ENCODE peak calls at places on chromosomes 11 and 22, in eight cellular contexts. L, Q, F, D, I, W, Y and P are unnamed samples.

GRCh38 chr11:67025750-67026149 is 2.8 kb downstream of the SYT12 start:
- DNase-seq in L (no peak), F (no peak), W (no peak), I (no peak), D (no peak), Q (no peak), Y (no peak), P (no peak)

GRCh38 chr22:39528080-39528661 is 4.4 kb downstream of the RPS19BP1 start:
- DNase-seq in Y (peak), I (no peak), Q (no peak), W (no peak), L (no peak), D (no peak), F (no peak), P (peak)

GRCh38 chr11:20155683-20156279 is 4.5 kb downstream of the DBX1 start:
- DNase-seq in Y (no peak), L (no peak), W (no peak), I (no peak), D (no peak), F (no peak), Q (no peak), P (no peak)

GRCh38 chr22:43994006-43994405 is 30.1 kb upstream of the PARVB start:
- DNase-seq in I (no peak), Q (no peak), Y (no peak), D (no peak), F (no peak), W (no peak), L (no peak), P (no peak)

GRCh38 chr11:128236506-128237498 is 350.6 kb downstream of the ETS1 start:
- DNase-seq in W (no peak), L (no peak), I (no peak), Y (no peak), F (no peak), D (no peak), Q (no peak), P (no peak)

GRCh38 chr22:24587948-24588347 is 4.9 kb downstream of the LRRC75B start:
- DNase-seq in W (no peak), Q (no peak), D (no peak), Y (no peak), L (no peak), F (no peak), I (no peak), P (no peak)

GRCh38 chr22:48702573-48703264 is 1125.0 kb downstream of the BRD1 start:
- DNase-seq in Y (no peak), L (no peak), I (no peak), W (peak), Q (no peak), D (no peak), F (no peak), P (no peak)

GRCh38 chr11:27795955-27796861 is 96.0 kb upstream of the BDNF start:
- DNase-seq in L (no peak), D (no peak), F (no peak), I (no peak), Y (no peak), Q (no peak), W (no peak), P (peak)

GRCh38 chr22:36590441-36591056 is 61.6 kb upstream of the EIF3D start:
- DNase-seq in Y (no peak), W (peak), Q (no peak), L (no peak), F (no peak), I (no peak), D (no peak), P (no peak)